ENCODE peak calls at places on chromosomes 3 and 15, in nine cellular contexts. One of them, this sample, is unnamed.

GRCh38 chr15:48781481-48782081 is 29.3 kb downstream of the CEP152 start:
- DNase-seq in heart right ventricle: no peak
- DNase-seq in astrocyte of the spinal cord: no peak
- DNase-seq in progenitor cell of endocrine pancreas: no peak
- DNase-seq in ascending aorta: no peak
- DNase-seq in thoracic aorta: no peak
- DNase-seq in osteoblast: no peak
- DNase-seq in type B pancreatic cell: no peak
- DNase-seq in fibroblast of the aortic adventitia: no peak
- DNase-seq in this sample: no peak

GRCh38 chr15:90750186-90750585 is 33.0 kb downstream of the BLM start:
- DNase-seq in osteoblast: no peak
- DNase-seq in progenitor cell of endocrine pancreas: no peak
- DNase-seq in fibroblast of the aortic adventitia: no peak
- DNase-seq in type B pancreatic cell: no peak
- DNase-seq in ascending aorta: no peak
- DNase-seq in thoracic aorta: no peak
- DNase-seq in heart right ventricle: no peak
- DNase-seq in astrocyte of the spinal cord: no peak
- DNase-seq in this sample: no peak

GRCh38 chr3:72036899-72037298 is 252.0 kb upstream of the PROK2 start:
- DNase-seq in heart right ventricle: no peak
- DNase-seq in thoracic aorta: no peak
- DNase-seq in type B pancreatic cell: no peak
- DNase-seq in ascending aorta: no peak
- DNase-seq in fibroblast of the aortic adventitia: peak
- DNase-seq in progenitor cell of endocrine pancreas: no peak
- DNase-seq in astrocyte of the spinal cord: no peak
- DNase-seq in osteoblast: no peak
- DNase-seq in this sample: peak

GRCh38 chr15:66459818-66460615 is 37.5 kb downstream of the SNAPC5 start:
- DNase-seq in fibroblast of the aortic adventitia: no peak
- DNase-seq in ascending aorta: no peak
- DNase-seq in thoracic aorta: no peak
- DNase-seq in astrocyte of the spinal cord: peak
- DNase-seq in progenitor cell of endocrine pancreas: no peak
- DNase-seq in heart right ventricle: no peak
- DNase-seq in type B pancreatic cell: no peak
- DNase-seq in osteoblast: peak
- DNase-seq in this sample: peak

GRCh38 chr3:36166477-36166876 is 213.8 kb upstream of the STAC start:
- DNase-seq in type B pancreatic cell: no peak
- DNase-seq in progenitor cell of endocrine pancreas: no peak
- DNase-seq in fibroblast of the aortic adventitia: peak
- DNase-seq in heart right ventricle: no peak
- DNase-seq in ascending aorta: no peak
- DNase-seq in astrocyte of the spinal cord: peak
- DNase-seq in osteoblast: no peak
- DNase-seq in thoracic aorta: no peak
- DNase-seq in this sample: no peak

GRCh38 chr3:133963657-133964396 is 65.9 kb downstream of the SLCO2A1 start:
- DNase-seq in type B pancreatic cell: no peak
- DNase-seq in osteoblast: no peak
- DNase-seq in thoracic aorta: no peak
- DNase-seq in fibroblast of the aortic adventitia: no peak
- DNase-seq in heart right ventricle: no peak
- DNase-seq in astrocyte of the spinal cord: no peak
- DNase-seq in progenitor cell of endocrine pancreas: no peak
- DNase-seq in ascending aorta: no peak
- DNase-seq in this sample: no peak

GRCh38 chr15:85874236-85874635 is 79.5 kb upstream of the KLHL25 start:
- DNase-seq in astrocyte of the spinal cord: no peak
- DNase-seq in thoracic aorta: no peak
- DNase-seq in ascending aorta: no peak
- DNase-seq in heart right ventricle: no peak
- DNase-seq in progenitor cell of endocrine pancreas: no peak
- DNase-seq in osteoblast: no peak
- DNase-seq in type B pancreatic cell: no peak
- DNase-seq in fibroblast of the aortic adventitia: no peak
- DNase-seq in this sample: no peak

GRCh38 chr3:183080628-183081027 is 18.7 kb downstream of the MCCC1 start:
- DNase-seq in type B pancreatic cell: no peak
- DNase-seq in thoracic aorta: no peak
- DNase-seq in osteoblast: no peak
- DNase-seq in fibroblast of the aortic adventitia: no peak
- DNase-seq in progenitor cell of endocrine pancreas: no peak
- DNase-seq in astrocyte of the spinal cord: no peak
- DNase-seq in ascending aorta: no peak
- DNase-seq in heart right ventricle: no peak
- DNase-seq in this sample: no peak

GRCh38 chr3:147656023-147656422 is 246.9 kb downstream of the ZIC1 start:
- DNase-seq in heart right ventricle: no peak
- DNase-seq in progenitor cell of endocrine pancreas: no peak
- DNase-seq in astrocyte of the spinal cord: peak
- DNase-seq in osteoblast: no peak
- DNase-seq in fibroblast of the aortic adventitia: no peak
- DNase-seq in ascending aorta: no peak
- DNase-seq in thoracic aorta: no peak
- DNase-seq in type B pancreatic cell: no peak
- DNase-seq in this sample: peak

GRCh38 chr3:9899289-9899791 is 3.3 kb upstream of the IL17RE start:
- DNase-seq in astrocyte of the spinal cord: no peak
- DNase-seq in type B pancreatic cell: no peak
- DNase-seq in heart right ventricle: no peak
- DNase-seq in progenitor cell of endocrine pancreas: no peak
- DNase-seq in thoracic aorta: no peak
- DNase-seq in osteoblast: no peak
- DNase-seq in ascending aorta: no peak
- DNase-seq in fibroblast of the aortic adventitia: no peak
- DNase-seq in this sample: no peak

GRCh38 chr3:166283856-166284255 is 446.6 kb upstream of the BCHE start:
- DNase-seq in ascending aorta: no peak
- DNase-seq in thoracic aorta: no peak
- DNase-seq in fibroblast of the aortic adventitia: peak
- DNase-seq in astrocyte of the spinal cord: peak
- DNase-seq in progenitor cell of endocrine pancreas: no peak
- DNase-seq in type B pancreatic cell: no peak
- DNase-seq in heart right ventricle: no peak
- DNase-seq in osteoblast: no peak
- DNase-seq in this sample: no peak

GRCh38 chr3:3392946-3393345 is 213.5 kb upstream of the CRBN start:
- DNase-seq in astrocyte of the spinal cord: no peak
- DNase-seq in ascending aorta: no peak
- DNase-seq in heart right ventricle: no peak
- DNase-seq in type B pancreatic cell: no peak
- DNase-seq in progenitor cell of endocrine pancreas: no peak
- DNase-seq in osteoblast: no peak
- DNase-seq in fibroblast of the aortic adventitia: no peak
- DNase-seq in thoracic aorta: no peak
- DNase-seq in this sample: no peak

DNA sequence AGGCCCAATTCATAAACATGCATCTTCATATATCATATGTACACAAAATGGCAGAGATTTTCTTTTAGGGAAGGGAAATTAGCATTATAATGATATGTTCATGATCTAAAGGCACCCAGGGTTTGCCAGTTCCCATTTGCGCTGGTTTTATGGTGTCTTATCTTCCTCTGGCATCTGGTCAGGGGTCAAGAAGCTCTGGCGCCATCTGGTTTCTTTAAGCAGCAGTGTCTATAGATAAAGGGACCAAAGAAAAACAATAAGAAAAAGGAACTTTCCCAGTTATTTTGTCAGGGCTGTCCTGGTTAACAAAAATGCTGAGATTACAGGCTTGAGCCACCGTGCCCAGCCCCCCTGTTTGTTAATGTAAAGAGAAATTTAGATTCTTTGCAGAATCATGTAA is 3.3 kb upstream of the DCP1A start:
- DNase-seq in heart right ventricle: no peak
- DNase-seq in osteoblast: peak
- DNase-seq in type B pancreatic cell: no peak
- DNase-seq in astrocyte of the spinal cord: no peak
- DNase-seq in fibroblast of the aortic adventitia: peak
- DNase-seq in ascending aorta: no peak
- DNase-seq in thoracic aorta: no peak
- DNase-seq in progenitor cell of endocrine pancreas: no peak
- DNase-seq in this sample: peak
- TF ChIP-seq CTCF in heart right ventricle: no peak
- TF ChIP-seq CTCF in osteoblast: peak
- TF ChIP-seq CTCF in type B pancreatic cell: peak
- TF ChIP-seq CTCF in astrocyte of the spinal cord: peak
- TF ChIP-seq CTCF in fibroblast of the aortic adventitia: peak
- TF ChIP-seq CTCF in ascending aorta: no peak
- TF ChIP-seq CTCF in thoracic aorta: no peak
- TF ChIP-seq CTCF in progenitor cell of endocrine pancreas: no peak
- TF ChIP-seq CTCF in this sample: peak

GRCh38 chr3:12830785-12831581 is 10.4 kb downstream of the RPL32 start:
- DNase-seq in heart right ventricle: no peak
- DNase-seq in astrocyte of the spinal cord: no peak
- DNase-seq in fibroblast of the aortic adventitia: no peak
- DNase-seq in ascending aorta: no peak
- DNase-seq in osteoblast: no peak
- DNase-seq in progenitor cell of endocrine pancreas: no peak
- DNase-seq in type B pancreatic cell: no peak
- DNase-seq in thoracic aorta: no peak
- DNase-seq in this sample: no peak
- TF ChIP-seq CTCF in heart right ventricle: no peak
- TF ChIP-seq CTCF in astrocyte of the spinal cord: peak
- TF ChIP-seq CTCF in fibroblast of the aortic adventitia: peak
- TF ChIP-seq CTCF in ascending aorta: no peak
- TF ChIP-seq CTCF in osteoblast: no peak
- TF ChIP-seq CTCF in progenitor cell of endocrine pancreas: no peak
- TF ChIP-seq CTCF in type B pancreatic cell: peak
- TF ChIP-seq CTCF in thoracic aorta: peak
- TF ChIP-seq CTCF in this sample: peak

GRCh38 chr3:180680097-180680430 is 775 bp upstream of the CCDC39 start:
- DNase-seq in type B pancreatic cell: no peak
- DNase-seq in ascending aorta: no peak
- DNase-seq in progenitor cell of endocrine pancreas: no peak
- DNase-seq in thoracic aorta: no peak
- DNase-seq in heart right ventricle: no peak
- DNase-seq in fibroblast of the aortic adventitia: peak
- DNase-seq in astrocyte of the spinal cord: peak
- DNase-seq in osteoblast: no peak
- DNase-seq in this sample: peak
- TF ChIP-seq CTCF in type B pancreatic cell: peak
- TF ChIP-seq CTCF in ascending aorta: peak
- TF ChIP-seq CTCF in progenitor cell of endocrine pancreas: peak
- TF ChIP-seq CTCF in thoracic aorta: no peak
- TF ChIP-seq CTCF in heart right ventricle: no peak
- TF ChIP-seq CTCF in fibroblast of the aortic adventitia: peak
- TF ChIP-seq CTCF in astrocyte of the spinal cord: peak
- TF ChIP-seq CTCF in osteoblast: peak
- TF ChIP-seq CTCF in this sample: peak

DNA sequence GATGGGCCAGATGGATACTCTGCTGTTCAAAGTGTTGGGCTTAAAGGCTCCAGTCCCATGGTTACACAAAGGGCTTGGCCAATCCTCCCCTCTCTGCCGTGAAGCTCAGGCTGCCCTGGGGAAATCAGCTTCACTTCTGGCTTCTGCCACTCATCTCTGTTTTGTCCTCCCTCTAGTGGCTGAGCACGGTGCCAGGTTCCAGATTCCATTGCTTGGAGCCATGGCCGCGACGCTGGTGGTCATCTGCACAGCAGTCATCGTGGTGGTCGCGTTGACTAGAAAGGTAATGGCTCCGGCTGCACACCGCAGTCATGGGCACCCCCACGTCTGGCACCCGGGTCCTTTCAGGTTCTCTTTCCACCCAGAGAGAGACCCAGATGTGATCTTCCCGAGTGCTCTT is 5.6 kb downstream of the TIGIT start:
- DNase-seq in heart right ventricle: no peak
- DNase-seq in thoracic aorta: no peak
- DNase-seq in type B pancreatic cell: no peak
- DNase-seq in fibroblast of the aortic adventitia: no peak
- DNase-seq in progenitor cell of endocrine pancreas: no peak
- DNase-seq in osteoblast: peak
- DNase-seq in ascending aorta: no peak
- DNase-seq in astrocyte of the spinal cord: no peak
- DNase-seq in this sample: peak
- TF ChIP-seq CTCF in heart right ventricle: peak
- TF ChIP-seq CTCF in thoracic aorta: no peak
- TF ChIP-seq CTCF in type B pancreatic cell: peak
- TF ChIP-seq CTCF in fibroblast of the aortic adventitia: peak
- TF ChIP-seq CTCF in progenitor cell of endocrine pancreas: peak
- TF ChIP-seq CTCF in osteoblast: peak
- TF ChIP-seq CTCF in ascending aorta: peak
- TF ChIP-seq CTCF in astrocyte of the spinal cord: peak
- TF ChIP-seq CTCF in this sample: peak

GRCh38 chr15:100082761-100083402 is 258.9 kb downstream of the ADAMTS17 start:
- DNase-seq in heart right ventricle: no peak
- DNase-seq in ascending aorta: no peak
- DNase-seq in fibroblast of the aortic adventitia: no peak
- DNase-seq in astrocyte of the spinal cord: peak
- DNase-seq in progenitor cell of endocrine pancreas: no peak
- DNase-seq in osteoblast: peak
- DNase-seq in thoracic aorta: no peak
- DNase-seq in type B pancreatic cell: no peak
- DNase-seq in this sample: no peak

GRCh38 chr15:100081454-100081853 is 260.3 kb downstream of the ADAMTS17 start:
- DNase-seq in astrocyte of the spinal cord: no peak
- DNase-seq in fibroblast of the aortic adventitia: no peak
- DNase-seq in type B pancreatic cell: no peak
- DNase-seq in heart right ventricle: no peak
- DNase-seq in thoracic aorta: no peak
- DNase-seq in progenitor cell of endocrine pancreas: no peak
- DNase-seq in osteoblast: no peak
- DNase-seq in ascending aorta: no peak
- DNase-seq in this sample: no peak

GRCh38 chr15:100075284-100075683 is 266.5 kb downstream of the ADAMTS17 start:
- DNase-seq in fibroblast of the aortic adventitia: no peak
- DNase-seq in heart right ventricle: no peak
- DNase-seq in astrocyte of the spinal cord: no peak
- DNase-seq in osteoblast: no peak
- DNase-seq in progenitor cell of endocrine pancreas: no peak
- DNase-seq in ascending aorta: no peak
- DNase-seq in type B pancreatic cell: no peak
- DNase-seq in thoracic aorta: no peak
- DNase-seq in this sample: no peak

GRCh38 chr15:100073982-100074381 is 267.8 kb downstream of the ADAMTS17 start:
- DNase-seq in fibroblast of the aortic adventitia: no peak
- DNase-seq in astrocyte of the spinal cord: no peak
- DNase-seq in thoracic aorta: no peak
- DNase-seq in osteoblast: no peak
- DNase-seq in progenitor cell of endocrine pancreas: no peak
- DNase-seq in heart right ventricle: no peak
- DNase-seq in type B pancreatic cell: no peak
- DNase-seq in ascending aorta: no peak
- DNase-seq in this sample: no peak

DNA sequence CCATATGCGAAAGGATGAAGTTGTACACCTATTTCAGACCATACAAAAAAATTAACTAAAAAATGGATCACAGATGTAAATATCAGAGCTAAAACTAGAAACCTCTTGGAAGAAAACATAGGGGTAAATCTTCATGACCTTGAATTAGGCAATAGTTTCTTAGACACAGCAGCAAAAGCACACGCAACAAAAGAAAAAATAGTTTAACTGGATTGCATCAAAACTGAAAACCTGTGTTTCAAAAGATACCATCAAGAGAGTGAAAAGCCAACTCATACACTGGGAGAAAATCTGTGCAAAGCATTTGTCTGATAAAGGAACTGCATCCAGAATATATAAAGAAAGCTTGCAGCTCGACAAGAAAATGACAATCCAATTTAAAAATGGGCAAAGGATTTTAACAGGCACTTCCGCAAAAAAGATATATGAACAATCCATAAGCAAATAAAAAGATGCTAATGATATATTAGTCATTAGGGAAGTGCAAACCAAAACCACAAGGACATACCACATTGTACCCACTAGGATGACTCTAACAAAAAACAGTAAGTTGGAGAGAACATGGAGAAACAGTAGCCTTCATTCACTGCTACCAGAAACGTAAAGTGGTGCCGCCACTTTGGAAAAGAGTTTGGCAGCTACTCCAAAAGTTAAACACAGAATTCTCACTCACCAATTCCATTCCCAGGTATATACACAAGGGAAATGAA is 263.1 kb downstream of the ADAMTS17 start:
- DNase-seq in astrocyte of the spinal cord: peak
- DNase-seq in progenitor cell of endocrine pancreas: no peak
- DNase-seq in type B pancreatic cell: no peak
- DNase-seq in fibroblast of the aortic adventitia: no peak
- DNase-seq in osteoblast: no peak
- DNase-seq in heart right ventricle: no peak
- DNase-seq in ascending aorta: no peak
- DNase-seq in thoracic aorta: no peak
- DNase-seq in this sample: no peak
- TF ChIP-seq CTCF in astrocyte of the spinal cord: no peak
- TF ChIP-seq CTCF in progenitor cell of endocrine pancreas: no peak
- TF ChIP-seq CTCF in type B pancreatic cell: no peak
- TF ChIP-seq CTCF in fibroblast of the aortic adventitia: no peak
- TF ChIP-seq CTCF in osteoblast: no peak
- TF ChIP-seq CTCF in heart right ventricle: no peak
- TF ChIP-seq CTCF in ascending aorta: no peak
- TF ChIP-seq CTCF in thoracic aorta: no peak
- TF ChIP-seq CTCF in this sample: no peak

This sample was measured in HFFc6.